ENCODE peak calls at places on chromosome 20, in nine cellular contexts. Q is IMR-90, I is heart left ventricle, C is lower leg skin, R is ovary, P is stomach, V is K562, J is adrenal gland, Y is breast epithelium. D is an unnamed sample.

GRCh38 chr20:21294755-21295154 is 8.4 kb upstream of the XRN2 start:
- DNase-seq in Q (no peak), I (no peak), C (no peak), R (no peak), P (no peak), V (no peak), J (no peak), Y (no peak), D (no peak)

GRCh38 chr20:19712737-19713260 is 45.3 kb upstream of the RIN2 start:
- DNase-seq in Q (peak), I (no peak), C (no peak), R (no peak), P (no peak), V (no peak), J (no peak), Y (no peak), D (no peak)

GRCh38 chr20:62953839-62954703 is 1.6 kb downstream of the SLC17A9 start:
- DNase-seq in Q (peak), I (peak), C (peak), R (peak), P (peak), V (peak), J (peak), Y (no peak), D (peak)

GRCh38 chr20:5881714-5882113 is 68.6 kb downstream of the TRMT6 start:
- DNase-seq in Q (no peak), I (no peak), C (no peak), R (no peak), P (no peak), V (no peak), J (no peak), Y (no peak), D (no peak)

GRCh38 chr20:45044084-45044573 is 56.8 kb downstream of the KCNS1 start:
- DNase-seq in Q (peak), I (no peak), C (no peak), R (no peak), P (no peak), V (peak), J (peak), Y (no peak), D (no peak)

GRCh38 chr20:17680128-17680835 is 1.8 kb downstream of the RRBP1 start:
- DNase-seq in Q (peak), I (peak), C (peak), R (peak), P (peak), V (no peak), J (peak), Y (no peak), D (peak)

GRCh38 chr20:36865076-36865860 is 10.7 kb upstream of the TLDC2 start:
- DNase-seq in Q (no peak), I (no peak), C (no peak), R (no peak), P (no peak), V (no peak), J (no peak), Y (no peak), D (no peak)

GRCh38 chr20:8535403-8536003 is 403.4 kb downstream of the PLCB1 start:
- DNase-seq in Q (no peak), I (no peak), C (no peak), R (no peak), P (no peak), V (peak), J (no peak), Y (no peak), D (no peak)

GRCh38 chr20:45917790-45918141 is 5.8 kb upstream of the PLTP start:
- DNase-seq in Q (peak), I (peak), C (no peak), R (peak), P (no peak), V (no peak), J (no peak), Y (no peak), D (no peak)

GRCh38 chr20:40160151-40160550 is 528.9 kb downstream of the MAFB start:
- DNase-seq in Q (peak), I (peak), C (peak), R (no peak), P (peak), V (peak), J (peak), Y (no peak), D (peak)

GRCh38 chr20:25279403-25279802 is 31.5 kb downstream of the PYGB start:
- DNase-seq in Q (no peak), I (no peak), C (no peak), R (no peak), P (no peak), V (no peak), J (peak), Y (no peak), D (no peak)

GRCh38 chr20:51760905-51761544 is 7.2 kb downstream of the ATP9A start:
- DNase-seq in Q (peak), I (no peak), C (no peak), R (no peak), P (no peak), V (no peak), J (no peak), Y (no peak), D (no peak)

GRCh38 chr20:43583982-43584432 is 6.7 kb upstream of the IFT52 start:
- DNase-seq in Q (peak), I (peak), C (peak), R (peak), P (peak), V (peak), J (peak), Y (no peak), D (peak)

GRCh38 chr20:8854566-8854965 is 214.3 kb upstream of the PLCB4 start:
- DNase-seq in Q (peak), I (peak), C (peak), R (peak), P (no peak), V (no peak), J (peak), Y (no peak), D (peak)

GRCh38 chr20:20229595-20229994 is 138.3 kb upstream of the INSM1 start:
- DNase-seq in Q (no peak), I (no peak), C (no peak), R (no peak), P (no peak), V (no peak), J (no peak), Y (no peak), D (no peak)

GRCh38 chr20:31606678-31606927 is 1.5 kb downstream of the ID1 start:
- DNase-seq in Q (no peak), I (no peak), C (no peak), R (no peak), P (no peak), V (no peak), J (no peak), Y (no peak), D (no peak)

GRCh38 chr20:58712823-58713731 is 20.5 kb downstream of the NPEPL1 start:
- DNase-seq in Q (no peak), I (peak), C (peak), R (peak), P (peak), V (no peak), J (peak), Y (no peak), D (no peak)

GRCh38 chr20:24672181-24672880 is 202.9 kb downstream of the SYNDIG1 start:
- DNase-seq in Q (no peak), I (no peak), C (no peak), R (no peak), P (no peak), V (no peak), J (no peak), Y (no peak), D (no peak)

GRCh38 chr20:61853073-61854005 is 212.3 kb downstream of the TAF4 start:
- DNase-seq in Q (no peak), I (no peak), C (no peak), R (no peak), P (no peak), V (no peak), J (no peak), Y (no peak), D (no peak)

GRCh38 chr20:36784900-36785299 is 11.3 kb upstream of the DSN1 start:
- DNase-seq in Q (peak), I (peak), C (no peak), R (no peak), P (no peak), V (no peak), J (peak), Y (no peak), D (no peak)

GRCh38 chr20:19095762-19096161 is 116.7 kb upstream of the SLC24A3 start:
- DNase-seq in Q (no peak), I (no peak), C (no peak), R (no peak), P (no peak), V (no peak), J (no peak), Y (no peak), D (no peak)

GRCh38 chr20:36477475-36477874 is 63.8 kb upstream of the MYL9 start:
- DNase-seq in Q (no peak), I (no peak), C (no peak), R (no peak), P (no peak), V (no peak), J (no peak), Y (no peak), D (no peak)

GRCh38 chr20:60372282-60372681 is 414.1 kb downstream of the CDH26 start:
- DNase-seq in Q (no peak), I (no peak), C (no peak), R (no peak), P (no peak), V (no peak), J (no peak), Y (no peak), D (no peak)

GRCh38 chr20:23536601-23537000 is 31.7 kb downstream of the CST9L start:
- DNase-seq in Q (no peak), I (peak), C (no peak), R (no peak), P (no peak), V (no peak), J (no peak), Y (no peak), D (no peak)

GRCh38 chr20:53336892-53337291 is 256.7 kb downstream of the ZNF217 start:
- DNase-seq in Q (no peak), I (no peak), C (no peak), R (no peak), P (no peak), V (no peak), J (no peak), Y (no peak), D (no peak)

GRCh38 chr20:39132511-39132910 is 170.4 kb downstream of the DHX35 start:
- DNase-seq in Q (no peak), I (no peak), C (no peak), R (no peak), P (no peak), V (no peak), J (no peak), Y (no peak), D (no peak)

GRCh38 chr20:53162251-53162835 is 190.2 kb downstream of the TSHZ2 start:
- DNase-seq in Q (peak), I (peak), C (peak), R (peak), P (no peak), V (peak), J (peak), Y (no peak), D (no peak)

GRCh38 chr20:53402233-53403005 is 191.2 kb downstream of the ZNF217 start:
- DNase-seq in Q (no peak), I (no peak), C (no peak), R (no peak), P (no peak), V (no peak), J (no peak), Y (no peak), D (no peak)

GRCh38 chr20:54497931-54498718 is 22.7 kb downstream of the DOK5 start:
- DNase-seq in Q (no peak), I (no peak), C (no peak), R (no peak), P (no peak), V (no peak), J (no peak), Y (no peak), D (no peak)

GRCh38 chr20:45051497-45052060 is 49.3 kb downstream of the KCNS1 start:
- DNase-seq in Q (no peak), I (no peak), C (no peak), R (no peak), P (no peak), V (no peak), J (no peak), Y (no peak), D (no peak)

GRCh38 chr20:362271-363254 is 15.7 kb downstream of the NRSN2 start:
- DNase-seq in Q (peak), I (peak), C (peak), R (peak), P (peak), V (peak), J (peak), Y (peak), D (peak)
- H3K4me3 ChIP-seq in Q (no peak), I (no peak), C (no peak), R (no peak), P (no peak), V (no peak), J (no peak), Y (no peak), D (no peak)

GRCh38 chr20:33423141-33423834 is 20.3 kb downstream of the SNTA1 start:
- DNase-seq in Q (peak), I (peak), C (peak), R (peak), P (peak), V (peak), J (peak), Y (no peak), D (no peak)
- TF ChIP-seq POLR2A in Q (no peak), I (no peak), C (no peak), R (no peak), P (no peak), V (no peak), J (no peak), Y (no peak), D (no peak)

DNA sequence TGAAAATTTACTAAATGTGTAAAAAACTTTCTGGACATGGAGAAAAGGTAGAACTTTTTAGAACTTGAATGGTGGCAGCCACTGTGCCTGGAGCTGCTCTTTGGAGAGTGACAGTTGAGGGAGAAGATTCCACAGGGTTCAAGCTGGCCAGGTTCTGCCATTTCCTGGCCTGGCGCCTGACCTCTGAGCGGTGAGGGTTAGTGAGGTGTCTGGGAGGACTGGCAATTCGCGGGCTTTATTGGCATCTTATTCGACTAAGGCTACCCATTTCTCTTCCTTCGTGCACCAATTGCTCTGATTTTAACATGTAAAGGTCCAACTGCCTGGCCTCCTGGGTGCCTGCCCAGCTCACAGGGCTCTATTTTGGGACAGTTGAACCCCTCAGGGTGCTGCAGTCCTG is 2.4 kb downstream of the SNAI1 start:
- DNase-seq in Q (no peak), I (no peak), C (no peak), R (no peak), P (no peak), V (no peak), J (no peak), Y (no peak), D (no peak)
- H3K4me3 ChIP-seq in Q (peak), I (no peak), C (no peak), R (no peak), P (peak), V (peak), J (peak), Y (peak), D (peak)

DNA sequence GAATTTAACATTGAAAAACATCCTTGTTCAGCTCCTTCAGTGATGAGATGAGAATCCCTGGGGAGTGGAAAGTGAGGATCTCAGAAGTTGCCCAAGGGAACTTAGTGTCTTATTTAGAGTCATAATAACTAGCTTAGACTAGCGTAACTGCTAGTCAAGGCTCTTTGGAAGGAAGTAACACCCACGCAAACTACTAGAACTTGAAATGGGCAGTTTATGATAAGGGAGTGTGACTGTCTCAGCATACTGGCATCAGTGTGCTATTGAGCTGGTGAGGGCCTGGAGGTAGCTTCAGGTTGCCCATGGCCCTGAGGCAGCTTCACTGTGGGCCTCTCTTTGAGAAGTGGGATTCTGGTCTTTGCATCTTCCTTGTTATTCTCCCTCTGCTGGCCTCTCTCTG is 40.1 kb downstream of the SLX4IP start:
- DNase-seq in Q (no peak), I (no peak), C (no peak), R (no peak), P (no peak), V (no peak), J (no peak), Y (no peak), D (no peak)
- TF ChIP-seq POLR2A in Q (no peak), I (no peak), C (no peak), R (no peak), P (no peak), V (no peak), J (no peak), Y (no peak), D (no peak)

DNA sequence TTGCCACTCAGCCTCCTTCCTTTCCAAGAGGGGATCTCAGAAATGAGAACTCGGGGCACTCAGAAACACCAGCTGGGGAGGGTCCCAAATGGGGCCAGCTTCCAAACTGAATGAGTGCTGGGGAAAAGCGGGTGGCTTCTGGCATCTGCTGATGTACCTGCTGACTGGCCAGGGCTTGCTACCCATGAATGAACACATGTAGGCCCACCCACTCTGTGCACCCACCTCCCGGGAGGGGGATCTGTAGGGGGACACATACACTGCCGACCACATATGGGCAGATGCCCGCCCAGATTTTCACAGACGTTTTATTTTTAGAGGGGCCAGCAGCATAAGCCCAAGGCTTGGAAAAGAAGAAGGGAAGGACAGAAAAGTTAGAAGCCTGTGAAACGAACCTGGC is 231.9 kb upstream of the RNF24 start:
- DNase-seq in Q (no peak), I (no peak), C (no peak), R (no peak), P (no peak), V (no peak), J (no peak), Y (no peak), D (no peak)
- H3K4me3 ChIP-seq in Q (no peak), I (no peak), C (no peak), R (no peak), P (no peak), V (no peak), J (no peak), Y (no peak), D (no peak)